ENCODE peak calls at places on chromosomes 4 and X, in nine cellular contexts. D, N, A, E, Y, R, Z, J and L are unnamed samples.
A peak's percentile ranks its signal among the peaks of the same experiment; 100 is the strongest.

GRCh38 chr4:188463909-188464308 is 324.7 kb downstream of the TRIML1 start:
- DNase-seq in D (no peak), A (no peak), Z (no peak), J (no peak), R (no peak), E (no peak), N (no peak), Y (no peak), L (no peak)

GRCh38 chr4:21964762-21965319 is 16.3 kb upstream of the KCNIP4 start:
- DNase-seq in Z (no peak), N (no peak), E (no peak), Y (no peak), A (no peak), D (no peak), J (no peak), R (no peak), L (no peak)

GRCh38 chr4:159593157-159593556 is 490.3 kb downstream of the RAPGEF2 start:
- DNase-seq in E (no peak), D (no peak), N (no peak), Z (no peak), Y (no peak), J (no peak), A (no peak), R (peak; percentile 4), L (no peak)

GRCh38 chr4:7419961-7420660 is 14.6 kb downstream of the PSAPL1 start:
- DNase-seq in Z (no peak), E (no peak), Y (no peak), D (no peak), N (no peak), A (peak; percentile 41), J (no peak), R (no peak), L (peak; percentile 12)

GRCh38 chr4:125522992-125523391 is 208.2 kb downstream of the FAT4 start:
- DNase-seq in R (peak; percentile 53), Z (no peak), E (no peak), A (no peak), Y (no peak), J (no peak), D (no peak), N (no peak), L (no peak)

GRCh38 chr4:57943672-57944071 is 833.5 kb upstream of the IGFBP7 start:
- DNase-seq in D (no peak), Y (no peak), A (peak; percentile 74), E (peak; percentile 37), N (no peak), Z (no peak), R (no peak), J (no peak), L (no peak)

GRCh38 chrX:111447298-111447697 is 35.3 kb upstream of the DCX start:
- DNase-seq in Z (no peak), N (no peak), R (peak; percentile 57), J (peak; percentile 4), D (peak; percentile 23), Y (peak; percentile 6), E (no peak), A (no peak), L (no peak)

GRCh38 chr4:1235381-1236102 is 13.4 kb downstream of the CTBP1 start:
- DNase-seq in D (no peak), J (no peak), A (peak; percentile 59), Z (no peak), R (peak; percentile 1), N (no peak), Y (no peak), E (no peak), L (peak; percentile 63)

GRCh38 chrX:17374619-17375360 is at the start of gene NHS:
- DNase-seq in D (peak; percentile 70), Z (peak; percentile 86), J (peak; percentile 33), A (peak; percentile 71), Y (peak; percentile 13), R (peak; percentile 84), N (peak; percentile 75), E (peak; percentile 78), L (peak; percentile 63)

GRCh38 chr4:24886596-24886995 is 26.2 kb downstream of the CCDC149 start:
- DNase-seq in R (no peak), J (peak; percentile 14), N (no peak), Y (no peak), A (no peak), Z (no peak), D (no peak), E (no peak), L (no peak)

GRCh38 chr4:133131829-133132485 is 17.1 kb upstream of the PCDH10 start:
- DNase-seq in A (no peak), Y (no peak), Z (no peak), E (no peak), J (no peak), R (peak; percentile 24), N (no peak), D (no peak), L (no peak)

GRCh38 chrX:150236304-150236703 is 126.8 kb upstream of the MAMLD1 start:
- DNase-seq in E (no peak), N (no peak), J (no peak), Z (peak; percentile 74), Y (no peak), D (no peak), A (no peak), R (no peak), L (no peak)

GRCh38 chr4:82758701-82759685 is 39.6 kb downstream of the SCD5 start:
- DNase-seq in A (no peak), Z (no peak), Y (no peak), E (no peak), J (no peak), R (peak; percentile 21), N (no peak), D (no peak), L (no peak)

GRCh38 chrX:10615931-10616780 is 4.2 kb downstream of the MID1 start:
- DNase-seq in Y (peak; percentile 53), E (peak; percentile 73), J (peak; percentile 73), Z (peak; percentile 53), A (no peak), N (peak; percentile 46), R (peak; percentile 68), D (no peak), L (peak; percentile 23)

GRCh38 chrX:17266171-17266570 is 108.8 kb upstream of the NHS start:
- DNase-seq in N (no peak), A (no peak), D (no peak), Y (no peak), R (no peak), E (peak; percentile 8), J (no peak), Z (peak; percentile 18), L (no peak)

GRCh38 chrX:387729-388128 is 1.0 kb upstream of the PPP2R3B start:
- DNase-seq in N (peak; percentile 36), J (peak; percentile 51), D (no peak), Z (no peak), E (no peak), Y (no peak), R (no peak), A (peak; percentile 84), L (no peak)

GRCh38 chr4:128653514-128654420 is 155.7 kb upstream of the JADE1 start:
- DNase-seq in N (peak; percentile 61), A (no peak), R (peak; percentile 47), D (peak; percentile 76), J (peak; percentile 75), E (peak; percentile 81), Z (peak; percentile 29), Y (peak; percentile 84), L (peak; percentile 38)

GRCh38 chr4:40516651-40517050 is 113.0 kb downstream of the RBM47 start:
- DNase-seq in R (peak; percentile 57), D (no peak), A (no peak), J (no peak), Z (no peak), Y (no peak), N (peak; percentile 44), E (no peak), L (no peak)
- H3K27ac ChIP-seq in R (peak overlapping the region; percentile 86), D (no peak overlapping the region), A (peak overlapping the region; percentile 2), J (peak overlapping the region; percentile 81), Z (no peak overlapping the region), Y (no peak overlapping the region), N (peak overlapping the region; percentile 85), E (no peak overlapping the region), L (no peak overlapping the region)

GRCh38 chr4:4862665-4863482 is 3.4 kb downstream of the MSX1 start:
- DNase-seq in R (peak; percentile 66), Z (no peak), N (no peak), Y (no peak), E (no peak), D (no peak), J (no peak), A (peak; percentile 70), L (no peak)
- H3K27me3 ChIP-seq in R (peaks cover 96% of the 10 kb centered on the region), Z (peaks cover 19% of the 10 kb centered on the region), N (peaks cover 100% of the 10 kb centered on the region), Y (peaks cover 87% of the 10 kb centered on the region), E (peaks cover 35% of the 10 kb centered on the region), D (peaks cover 94% of the 10 kb centered on the region), J (peaks cover 23% of the 10 kb centered on the region), A (peaks cover 6% of the 10 kb centered on the region), L (no peaks in the 10 kb centered on the region)

DNA sequence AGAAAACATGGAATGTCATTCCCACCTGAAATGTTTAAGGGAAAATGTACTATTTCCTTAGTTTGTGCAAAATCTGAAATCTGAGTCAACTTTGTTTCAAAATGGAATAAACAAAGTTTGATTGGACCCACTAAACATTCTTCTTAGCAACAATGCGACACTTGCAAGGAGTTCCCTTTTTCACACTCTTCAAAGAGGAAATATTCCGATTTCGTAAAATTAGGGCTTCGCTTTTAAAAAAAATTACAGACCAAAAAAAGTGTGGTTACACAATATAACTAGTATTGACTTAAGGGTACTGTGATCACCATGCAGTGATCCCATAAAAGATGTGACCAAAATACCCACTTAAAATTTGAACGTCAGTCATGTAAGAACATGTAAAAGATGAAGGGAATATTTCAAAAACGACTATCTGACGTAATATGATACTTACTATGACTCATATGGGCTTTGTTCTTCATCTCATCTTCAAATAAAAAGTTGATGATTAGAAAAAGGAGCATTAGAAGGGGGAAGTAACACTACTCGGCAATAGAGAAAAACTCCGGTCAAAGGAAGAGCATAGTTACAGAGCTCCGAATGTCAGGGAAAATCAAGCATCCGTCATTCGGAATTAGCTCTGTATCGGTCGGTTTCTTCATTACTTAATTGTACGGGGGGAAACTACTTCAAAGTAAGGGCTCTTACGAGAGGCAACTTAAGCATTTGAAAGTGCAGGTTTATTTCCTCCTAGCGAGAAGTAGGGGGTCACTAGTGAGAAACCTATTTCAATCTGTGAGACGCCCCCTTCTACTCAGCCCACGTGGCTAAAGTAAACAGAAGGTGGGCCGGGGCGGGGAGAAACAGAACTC is 1.4 kb upstream of the TET2 start:
- DNase-seq in D (no peak), E (peak; percentile 31), Y (no peak), R (no peak), A (no peak), Z (peak; percentile 33), J (peak; percentile 3), N (no peak), L (no peak)
- H3K27ac ChIP-seq in D (no peak overlapping the region), E (no peak overlapping the region), Y (no peak overlapping the region), R (no peak overlapping the region), A (peak overlapping the region; percentile 97), Z (no peak overlapping the region), J (peak overlapping the region; percentile 98), N (peak overlapping the region; percentile 83), L (peak overlapping the region; percentile 93)

DNA sequence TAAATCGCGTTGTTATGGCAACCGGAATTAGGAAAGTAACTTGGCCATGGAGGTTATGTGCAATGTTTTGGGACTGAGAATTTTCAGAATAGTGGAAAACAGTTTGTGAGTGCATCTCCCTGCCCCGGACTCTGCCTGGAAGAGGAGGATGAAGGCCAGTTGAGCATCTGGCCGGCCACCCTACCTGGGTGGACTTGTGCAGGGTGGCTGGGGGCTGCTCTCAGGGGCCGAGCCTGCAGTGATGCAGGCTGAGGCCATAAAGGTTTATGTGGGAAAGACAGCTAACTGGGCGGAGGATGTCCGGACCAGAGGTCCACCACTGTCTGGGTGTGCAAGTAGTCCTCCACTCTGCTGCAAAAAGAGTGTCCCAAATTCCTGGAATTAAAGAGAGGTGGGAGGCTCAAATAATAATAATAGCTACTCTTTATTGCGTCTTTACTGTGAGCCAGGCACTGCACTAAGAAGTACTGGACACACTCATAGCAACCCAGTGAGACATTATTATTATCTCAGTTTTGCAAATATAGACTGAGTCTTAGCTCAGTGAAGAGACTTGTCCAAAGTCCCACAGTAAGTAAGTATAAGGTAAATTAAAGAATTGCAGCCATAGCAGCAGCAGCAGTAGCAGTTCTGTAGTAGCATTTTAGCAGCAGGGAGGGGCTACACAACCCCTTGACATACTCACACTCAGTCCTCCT is 20.6 kb downstream of the RTL5 start:
- DNase-seq in E (no peak), Z (no peak), D (no peak), Y (no peak), R (no peak), J (no peak), N (no peak), A (no peak), L (no peak)
- H3K27me3 ChIP-seq in E (peaks cover 2% of the 10 kb centered on the region), Z (no peaks in the 10 kb centered on the region), D (no peaks in the 10 kb centered on the region), Y (no peaks in the 10 kb centered on the region), R (no peaks in the 10 kb centered on the region), J (no peaks in the 10 kb centered on the region), N (no peaks in the 10 kb centered on the region), A (no peaks in the 10 kb centered on the region), L (no peaks in the 10 kb centered on the region)